ENCODE peak calls at places on chromosomes 11 and 22, in four cellular contexts. Q, S, Z and J are unnamed samples.

GRCh38 chr11:133930767-133931448 is 25.9 kb downstream of the IGSF9B start:
- DNase-seq in Q (peak), S (peak), Z (no peak), J (peak)

GRCh38 chr11:65569164-65569972 is 909 bp upstream of the ZNRD2 start:
- DNase-seq in Q (no peak), S (no peak), Z (no peak), J (no peak)

GRCh38 chr11:119678351-119678750 is 50.6 kb downstream of the NECTIN1 start:
- DNase-seq in Q (no peak), S (no peak), Z (no peak), J (no peak)

GRCh38 chr11:1151366-1152315 is 6.1 kb upstream of the MUC5AC start:
- DNase-seq in Q (no peak), S (no peak), Z (no peak), J (no peak)

GRCh38 chr11:2791521-2792375 is 92.0 kb upstream of the KCNQ1OT1 start:
- DNase-seq in Q (no peak), S (no peak), Z (no peak), J (no peak)

GRCh38 chr22:20517422-20517821 is 10.0 kb downstream of the MED15 start:
- DNase-seq in Q (no peak), S (no peak), Z (no peak), J (no peak)

GRCh38 chr11:40094954-40095353 is 1364.5 kb downstream of the LRRC4C start:
- DNase-seq in Q (no peak), S (no peak), Z (no peak), J (no peak)

GRCh38 chr11:67601098-67601497 is 5.6 kb upstream of the NDUFV1 start:
- DNase-seq in Q (no peak), S (no peak), Z (no peak), J (no peak)

GRCh38 chr11:107563702-107564101 is 1.8 kb downstream of the ALKBH8 start:
- DNase-seq in Q (peak), S (peak), Z (no peak), J (peak)

GRCh38 chr11:122140535-122140934 is 24.5 kb upstream of the BLID start:
- DNase-seq in Q (no peak), S (no peak), Z (no peak), J (no peak)

GRCh38 chr11:44305643-44306468 is 4.1 kb downstream of the ALX4 start:
- DNase-seq in Q (no peak), S (no peak), Z (no peak), J (no peak)

GRCh38 chr11:13603661-13604060 is 64.8 kb upstream of the FAR1 start:
- DNase-seq in Q (no peak), S (no peak), Z (no peak), J (no peak)

GRCh38 chr11:59556115-59556882 is 45.0 kb downstream of the OR4D9 start:
- DNase-seq in Q (no peak), S (peak), Z (peak), J (peak)

GRCh38 chr11:74276581-74276980 is 34.9 kb downstream of the P4HA3 start:
- DNase-seq in Q (no peak), S (no peak), Z (no peak), J (no peak)

GRCh38 chr11:28621648-28622215 is 513.5 kb downstream of the METTL15 start:
- DNase-seq in Q (no peak), S (no peak), Z (no peak), J (no peak)

GRCh38 chr11:23749762-23750430 is 747.0 kb upstream of the LUZP2 start:
- DNase-seq in Q (no peak), S (no peak), Z (no peak), J (no peak)

GRCh38 chr11:134338068-134338467 is 6.3 kb downstream of the GLB1L2 start:
- DNase-seq in Q (no peak), S (no peak), Z (no peak), J (no peak)

GRCh38 chr22:39242389-39242808 is 2.4 kb downstream of the PDGFB start:
- DNase-seq in Q (no peak), S (no peak), Z (no peak), J (no peak)

GRCh38 chr11:41921991-41922390 is 462.5 kb upstream of the LRRC4C start:
- DNase-seq in Q (no peak), S (no peak), Z (no peak), J (no peak)

GRCh38 chr11:95230054-95231034 is 658 bp downstream of the SESN3 start:
- DNase-seq in Q (peak), S (no peak), Z (no peak), J (no peak)

GRCh38 chr11:118740892-118741291 is 50.1 kb downstream of the DDX6 start:
- DNase-seq in Q (no peak), S (no peak), Z (no peak), J (no peak)

DNA sequence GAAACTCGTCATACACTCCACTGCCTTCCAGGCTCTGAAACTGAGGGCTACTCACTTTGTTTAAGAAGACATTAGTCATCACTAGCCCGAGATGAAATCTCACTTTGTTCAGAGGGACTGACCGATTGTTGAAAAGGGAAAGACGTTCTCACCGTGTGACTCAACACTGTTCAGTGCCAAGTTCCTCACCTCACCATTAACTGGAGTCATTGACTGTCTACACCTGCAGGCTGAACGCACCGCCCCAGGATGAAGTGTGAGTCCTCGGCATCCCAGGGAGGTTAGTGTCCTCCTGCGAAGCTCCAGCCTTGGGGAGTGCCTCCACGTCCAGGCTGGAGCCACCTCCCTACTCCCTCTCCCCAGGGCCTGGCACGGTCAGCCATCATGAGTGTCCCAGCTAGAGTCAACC is 30.4 kb downstream of the FADD start:
- DNase-seq in Q (peak), S (peak), Z (no peak), J (peak)
- TF ChIP-seq RNF2 in Q (no peak), S (no peak), Z (no peak), J (no peak)

DNA sequence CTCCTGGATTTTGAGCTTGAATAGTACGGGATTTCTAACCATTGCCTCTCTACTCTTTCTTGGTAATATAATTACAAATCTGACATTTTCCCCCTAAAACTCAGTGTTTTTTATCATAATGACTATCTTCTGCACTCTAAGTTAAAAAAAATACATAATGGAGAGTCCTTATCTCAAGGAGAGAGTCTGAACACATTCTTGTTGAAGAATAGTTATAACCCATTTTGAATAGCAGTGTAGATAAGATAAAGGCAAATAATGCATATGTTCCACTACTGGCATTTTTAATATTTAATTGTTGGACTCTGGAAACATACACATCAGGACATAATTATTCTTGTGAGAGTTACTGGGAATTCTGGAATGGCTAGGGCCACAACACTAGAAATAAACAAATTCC is 456.5 kb upstream of the ANO5 start:
- DNase-seq in Q (no peak), S (no peak), Z (no peak), J (no peak)
- TF ChIP-seq RNF2 in Q (no peak), S (no peak), Z (no peak), J (no peak)

GRCh38 chr11:112253605-112254242 is 6.9 kb downstream of the PLET1 start:
- DNase-seq in Q (no peak), S (no peak), Z (no peak), J (no peak)
- TF ChIP-seq RNF2 in Q (no peak), S (no peak), Z (no peak), J (no peak)

GRCh38 chr11:38416141-38416540 is 1818.1 kb upstream of the RAG2 start:
- DNase-seq in Q (no peak), S (no peak), Z (no peak), J (no peak)
- TF ChIP-seq RNF2 in Q (no peak), S (no peak), Z (no peak), J (no peak)

GRCh38 chr22:49527611-49528419 is 299.9 kb downstream of the BRD1 start:
- DNase-seq in Q (no peak), S (no peak), Z (no peak), J (no peak)
- TF ChIP-seq RNF2 in Q (no peak), S (no peak), Z (no peak), J (no peak)

GRCh38 chr11:14764213-14764898 is 120.8 kb downstream of the PDE3B start:
- DNase-seq in Q (no peak), S (peak), Z (no peak), J (no peak)

GRCh38 chr11:14768789-14769188 is 123.2 kb downstream of the CYP2R1 start:
- DNase-seq in Q (no peak), S (no peak), Z (no peak), J (no peak)

GRCh38 chr11:14764899-14765527 is 121.4 kb downstream of the PDE3B start:
- DNase-seq in Q (no peak), S (peak), Z (no peak), J (no peak)
- TF ChIP-seq RNF2 in Q (no peak), S (peak), Z (no peak), J (no peak)

GRCh38 chr11:130211144-130211543 is 51.6 kb downstream of the ST14 start:
- DNase-seq in Q (no peak), S (no peak), Z (no peak), J (no peak)

GRCh38 chr11:130212431-130212961 is 52.9 kb downstream of the ST14 start:
- DNase-seq in Q (no peak), S (no peak), Z (no peak), J (no peak)

GRCh38 chr11:130213143-130213978 is 53.8 kb downstream of the ST14 start:
- DNase-seq in Q (peak), S (peak), Z (peak), J (peak)

GRCh38 chr11:130209944-130210854 is 50.6 kb downstream of the ST14 start:
- DNase-seq in Q (no peak), S (no peak), Z (no peak), J (no peak)

DNA sequence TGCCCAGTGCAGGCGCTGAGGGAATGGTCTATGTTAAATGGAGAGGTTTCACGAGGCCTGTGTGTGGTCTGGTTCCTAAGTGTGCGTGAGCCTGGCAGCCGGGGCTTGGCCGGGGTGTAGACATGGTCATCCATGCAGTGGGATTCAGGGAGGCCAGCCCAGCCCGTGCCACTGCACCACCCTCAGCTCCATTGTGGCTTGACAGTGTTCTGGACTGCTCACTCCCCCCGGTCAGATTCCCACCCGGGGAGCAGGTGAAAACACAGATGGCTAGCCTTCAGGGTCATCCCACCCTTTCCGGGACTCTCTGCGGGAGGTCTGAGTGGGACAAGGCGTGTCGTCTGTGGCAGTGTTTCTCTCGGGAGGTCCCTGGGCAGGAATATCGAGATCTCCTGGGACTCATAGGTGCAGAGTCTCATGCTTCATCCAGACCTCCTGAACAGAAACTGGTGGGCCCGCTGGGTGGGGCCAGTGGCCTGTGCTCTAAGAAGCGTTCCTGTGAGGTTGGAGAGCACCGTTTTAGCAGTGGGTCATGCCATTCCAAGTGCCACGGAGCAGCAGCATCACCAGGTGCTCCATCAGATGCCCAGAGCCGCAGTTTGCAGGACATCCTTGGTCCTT is 52.3 kb downstream of the ST14 start:
- DNase-seq in Q (no peak), S (no peak), Z (no peak), J (no peak)
- TF ChIP-seq RNF2 in Q (no peak), S (no peak), Z (no peak), J (no peak)

GRCh38 chr22:47213571-47214230 is 451.3 kb downstream of the TBC1D22A start:
- DNase-seq in Q (peak), S (peak), Z (no peak), J (peak)
- TF ChIP-seq RNF2 in Q (no peak), S (no peak), Z (no peak), J (no peak)